ENCODE peak calls at places on chromosomes 3 and 15, in ten cellular contexts. W is mucosa of gallbladder; G is stimulated activated CD4-positive, alpha-beta T cell treated with anti-CD3 and anti-CD28 coated beads, Interleukin-2, amount 100 ng/mL, for 48 hours; F is head of caudate nucleus; H is ACHN; J is fibroblast of mammary gland; L is activated T-cell treated with anti-CD3 and anti-CD28 coated beads for 1 hour; A is GM04504; Z is EL; K is WERI-Rb-1. M is an unnamed sample.

GRCh38 chr15:99430881-99431401 is 134.8 kb upstream of the MEF2A start:
- DNase-seq in W (no peak), G (no peak), F (no peak), H (no peak), J (no peak), L (no peak), A (no peak), Z (no peak), K (no peak), M (no peak)

GRCh38 chr3:123188058-123188457 is 13.7 kb upstream of the SEC22A start:
- DNase-seq in W (no peak), G (no peak), F (no peak), H (no peak), J (peak; percentile 46), L (no peak), A (no peak), Z (no peak), K (no peak), M (no peak)

GRCh38 chr3:57094606-57095005 is 34.1 kb downstream of the SPATA12 start:
- DNase-seq in W (no peak), G (no peak), F (no peak), H (no peak), J (peak; percentile 73), L (no peak), A (no peak), Z (no peak), K (no peak), M (no peak)

GRCh38 chr3:197521277-197522182 is 34.2 kb downstream of the BDH1 start:
- DNase-seq in W (no peak), G (no peak), F (no peak), H (no peak), J (no peak), L (no peak), A (no peak), Z (no peak), K (no peak), M (no peak)

GRCh38 chr3:171824824-171825221 is 14.5 kb upstream of the PLD1 start:
- DNase-seq in W (no peak), G (no peak), F (no peak), H (peak; percentile 49), J (peak; percentile 90), L (no peak), A (no peak), Z (no peak), K (no peak), M (no peak)

GRCh38 chr15:74889882-74890768 is at the start of gene MPI:
- DNase-seq in W (peak; percentile 84), G (peak; percentile 87), F (peak; percentile 93), H (peak; percentile 78), J (peak; percentile 67), L (peak; percentile 73), A (no peak), Z (peak; percentile 85), K (peak; percentile 91), M (peak; percentile 79)

GRCh38 chr15:38267416-38268022 is 14.9 kb downstream of the SPRED1 start:
- DNase-seq in W (no peak), G (no peak), F (no peak), H (no peak), J (no peak), L (no peak), A (no peak), Z (peak; percentile 50), K (no peak), M (no peak)

GRCh38 chr3:44030690-44031344 is 210.9 kb upstream of the TOPAZ1 start:
- DNase-seq in W (no peak), G (no peak), F (no peak), H (no peak), J (peak; percentile 72), L (no peak), A (peak; percentile 29), Z (peak; percentile 22), K (no peak), M (no peak)

GRCh38 chr15:67133738-67134576 is 68.6 kb downstream of the SMAD3 start:
- DNase-seq in W (peak; percentile 55), G (peak; percentile 45), F (no peak), H (peak; percentile 95), J (peak; percentile 75), L (peak; percentile 27), A (no peak), Z (no peak), K (no peak), M (no peak)

GRCh38 chr15:58026051-58026450 is 39.5 kb downstream of the ALDH1A2 start:
- DNase-seq in W (no peak), G (no peak), F (no peak), H (no peak), J (no peak), L (no peak), A (no peak), Z (no peak), K (no peak), M (no peak)

GRCh38 chr3:184549793-184550585 is 11.6 kb upstream of the EPHB3 start:
- DNase-seq in W (no peak), G (no peak), F (no peak), H (no peak), J (no peak), L (no peak), A (no peak), Z (no peak), K (peak; percentile 54), M (no peak)

GRCh38 chr15:58440181-58440910 is 8.6 kb downstream of the LIPC start:
- DNase-seq in W (peak; percentile 74), G (no peak), F (no peak), H (peak; percentile 73), J (peak; percentile 80), L (no peak), A (no peak), Z (peak; percentile 67), K (no peak), M (no peak)

GRCh38 chr3:55333041-55333440 is 154.1 kb downstream of the WNT5A start:
- DNase-seq in W (no peak), G (no peak), F (no peak), H (no peak), J (peak; percentile 58), L (no peak), A (no peak), Z (peak; percentile 49), K (no peak), M (no peak)

GRCh38 chr3:78734048-78734637 is 1033.7 kb downstream of the ROBO1 start:
- DNase-seq in W (no peak), G (no peak), F (no peak), H (no peak), J (peak; percentile 87), L (no peak), A (peak; percentile 54), Z (peak; percentile 59), K (no peak), M (peak; percentile 68)

GRCh38 chr3:183439510-183439909 is 11.1 kb upstream of the MCF2L2 start:
- DNase-seq in W (no peak), G (no peak), F (no peak), H (no peak), J (peak; percentile 31), L (no peak), A (no peak), Z (peak; percentile 9), K (no peak), M (peak; percentile 76)

GRCh38 chr3:162021206-162021605 is 524.6 kb downstream of the OTOL1 start:
- DNase-seq in W (no peak), G (no peak), F (no peak), H (no peak), J (peak; percentile 22), L (no peak), A (no peak), Z (no peak), K (no peak), M (no peak)

GRCh38 chr15:69703495-69704187 is 251.0 kb downstream of the RPLP1 start:
- DNase-seq in W (no peak), G (no peak), F (no peak), H (no peak), J (no peak), L (no peak), A (no peak), Z (no peak), K (no peak), M (no peak)

GRCh38 chr3:139934557-139935070 is 371 bp upstream of the CLSTN2 start:
- DNase-seq in W (peak; percentile 27), G (no peak), F (peak; percentile 61), H (peak; percentile 53), J (no peak), L (no peak), A (no peak), Z (no peak), K (peak; percentile 91), M (peak; percentile 83)

GRCh38 chr3:71415708-71416108 is 167.8 kb downstream of the FOXP1 start:
- DNase-seq in W (no peak), G (no peak), F (no peak), H (no peak), J (no peak), L (no peak), A (no peak), Z (no peak), K (no peak), M (no peak)

GRCh38 chr3:164417955-164418354 is 660.3 kb downstream of the SI start:
- DNase-seq in W (no peak), G (no peak), F (no peak), H (no peak), J (peak; percentile 1), L (no peak), A (no peak), Z (no peak), K (no peak), M (no peak)

GRCh38 chr3:43391621-43392020 is 105.3 kb downstream of the SNRK start:
- DNase-seq in W (no peak), G (no peak), F (no peak), H (no peak), J (no peak), L (no peak), A (no peak), Z (no peak), K (no peak), M (no peak)

GRCh38 chr3:75242012-75242411 is 422.1 kb upstream of the FRG2C start:
- DNase-seq in W (no peak), G (no peak), F (no peak), H (no peak), J (no peak), L (no peak), A (no peak), Z (no peak), K (no peak), M (no peak)

GRCh38 chr15:48433226-48433886 is 102.1 kb downstream of the DUT start:
- DNase-seq in W (no peak), G (no peak), F (no peak), H (no peak), J (peak; percentile 84), L (no peak), A (no peak), Z (peak; percentile 68), K (no peak), M (no peak)

M was measured in NCI-H2081.